ENCODE peak calls at places on chromosomes 16 and 17, in six cellular contexts. One of them, this sample, is unnamed.

GRCh38 chr17:17494499-17495447 is 1.4 kb downstream of the RASD1 start:
- DNase-seq in H1: no peak
- DNase-seq in transverse colon: peak
- DNase-seq in SK-N-MC: no peak
- DNase-seq in SK-N-SH: no peak
- DNase-seq in HepG2: no peak
- DNase-seq in this sample: peak

GRCh38 chr16:13397126-13397525 is 495.7 kb downstream of the SHISA9 start:
- DNase-seq in HepG2: no peak
- DNase-seq in SK-N-SH: no peak
- DNase-seq in transverse colon: no peak
- DNase-seq in H1: no peak
- DNase-seq in SK-N-MC: no peak
- DNase-seq in this sample: no peak

GRCh38 chr17:70110443-70110880 is 35.4 kb downstream of the KCNJ16 start:
- DNase-seq in SK-N-SH: no peak
- DNase-seq in transverse colon: no peak
- DNase-seq in SK-N-MC: no peak
- DNase-seq in HepG2: no peak
- DNase-seq in H1: no peak
- DNase-seq in this sample: no peak

GRCh38 chr16:73890524-73891500 is 405.8 kb upstream of the PSMD7 start:
- DNase-seq in SK-N-SH: no peak
- DNase-seq in SK-N-MC: no peak
- DNase-seq in transverse colon: peak
- DNase-seq in H1: peak
- DNase-seq in HepG2: no peak
- DNase-seq in this sample: no peak

GRCh38 chr16:54194008-54194731 is 92.4 kb downstream of the IRX3 start:
- DNase-seq in transverse colon: peak
- DNase-seq in SK-N-SH: no peak
- DNase-seq in SK-N-MC: no peak
- DNase-seq in HepG2: no peak
- DNase-seq in H1: no peak
- DNase-seq in this sample: peak

GRCh38 chr16:48637039-48637438 is 27.1 kb upstream of the N4BP1 start:
- DNase-seq in transverse colon: no peak
- DNase-seq in SK-N-MC: no peak
- DNase-seq in SK-N-SH: no peak
- DNase-seq in H1: no peak
- DNase-seq in HepG2: no peak
- DNase-seq in this sample: no peak

GRCh38 chr16:23901178-23902131 is 65.7 kb downstream of the PRKCB start:
- DNase-seq in SK-N-SH: no peak
- DNase-seq in SK-N-MC: peak
- DNase-seq in H1: no peak
- DNase-seq in transverse colon: no peak
- DNase-seq in HepG2: no peak
- DNase-seq in this sample: no peak

GRCh38 chr17:37527249-37527851 is 37.7 kb downstream of the DUSP14 start:
- DNase-seq in SK-N-SH: peak
- DNase-seq in HepG2: peak
- DNase-seq in transverse colon: no peak
- DNase-seq in H1: no peak
- DNase-seq in SK-N-MC: no peak
- DNase-seq in this sample: no peak

GRCh38 chr16:64269756-64270155 is 852.1 kb downstream of the CDH11 start:
- DNase-seq in SK-N-SH: no peak
- DNase-seq in H1: no peak
- DNase-seq in HepG2: no peak
- DNase-seq in transverse colon: no peak
- DNase-seq in SK-N-MC: no peak
- DNase-seq in this sample: no peak

GRCh38 chr17:38703742-38704644 is 1.1 kb upstream of the MLLT6 start:
- DNase-seq in HepG2: peak
- DNase-seq in transverse colon: peak
- DNase-seq in SK-N-MC: no peak
- DNase-seq in H1: peak
- DNase-seq in SK-N-SH: peak
- DNase-seq in this sample: peak

GRCh38 chr17:83144421-83145357 is 65.3 kb downstream of the METRNL start:
- DNase-seq in SK-N-SH: no peak
- DNase-seq in H1: no peak
- DNase-seq in SK-N-MC: peak
- DNase-seq in transverse colon: no peak
- DNase-seq in HepG2: no peak
- DNase-seq in this sample: peak

GRCh38 chr16:47779201-47780016 is 318.3 kb downstream of the PHKB start:
- DNase-seq in H1: no peak
- DNase-seq in SK-N-MC: no peak
- DNase-seq in SK-N-SH: no peak
- DNase-seq in HepG2: no peak
- DNase-seq in transverse colon: no peak
- DNase-seq in this sample: no peak

GRCh38 chr16:74774223-74775139 is at the start of gene FA2H:
- DNase-seq in HepG2: peak
- DNase-seq in transverse colon: peak
- DNase-seq in SK-N-MC: no peak
- DNase-seq in H1: peak
- DNase-seq in SK-N-SH: peak
- DNase-seq in this sample: peak

GRCh38 chr16:31253642-31254045 is 6.1 kb upstream of the ITGAM start:
- DNase-seq in transverse colon: peak
- DNase-seq in SK-N-MC: no peak
- DNase-seq in H1: no peak
- DNase-seq in SK-N-SH: no peak
- DNase-seq in HepG2: peak
- DNase-seq in this sample: no peak

GRCh38 chr17:82241926-82242697 is 13.3 kb downstream of the SLC16A3 start:
- DNase-seq in HepG2: peak
- DNase-seq in SK-N-MC: no peak
- DNase-seq in H1: no peak
- DNase-seq in SK-N-SH: peak
- DNase-seq in transverse colon: peak
- DNase-seq in this sample: no peak

GRCh38 chr16:88453621-88454314 is 688 bp downstream of the ZFPM1 start:
- DNase-seq in SK-N-SH: peak
- DNase-seq in transverse colon: no peak
- DNase-seq in SK-N-MC: no peak
- DNase-seq in HepG2: no peak
- DNase-seq in H1: no peak
- DNase-seq in this sample: no peak

GRCh38 chr16:88449267-88449561 is 3.9 kb upstream of the ZFPM1 start:
- DNase-seq in SK-N-SH: peak
- DNase-seq in HepG2: no peak
- DNase-seq in H1: no peak
- DNase-seq in SK-N-MC: no peak
- DNase-seq in transverse colon: peak
- DNase-seq in this sample: no peak

GRCh38 chr16:88452485-88453216 is 429 bp upstream of the ZFPM1 start:
- DNase-seq in SK-N-SH: peak
- DNase-seq in H1: peak
- DNase-seq in SK-N-MC: peak
- DNase-seq in transverse colon: peak
- DNase-seq in HepG2: peak
- DNase-seq in this sample: peak

GRCh38 chr16:88453217-88453531 is at the start of gene ZFPM1:
- DNase-seq in transverse colon: no peak
- DNase-seq in H1: no peak
- DNase-seq in HepG2: no peak
- DNase-seq in SK-N-SH: no peak
- DNase-seq in SK-N-MC: no peak
- DNase-seq in this sample: no peak

GRCh38 chr16:88451586-88452484 is 1.2 kb upstream of the ZFPM1 start:
- DNase-seq in H1: no peak
- DNase-seq in transverse colon: no peak
- DNase-seq in SK-N-MC: no peak
- DNase-seq in HepG2: peak
- DNase-seq in SK-N-SH: no peak
- DNase-seq in this sample: no peak
- H3K4me3 ChIP-seq in H1: peak
- H3K4me3 ChIP-seq in transverse colon: no peak
- H3K4me3 ChIP-seq in SK-N-MC: no peak
- H3K4me3 ChIP-seq in HepG2: no peak
- H3K4me3 ChIP-seq in SK-N-SH: peak
- H3K4me3 ChIP-seq in this sample: peak

GRCh38 chr17:29210879-29211278 is 30.7 kb upstream of the MYO18A start:
- DNase-seq in H1: no peak
- DNase-seq in transverse colon: no peak
- DNase-seq in HepG2: no peak
- DNase-seq in SK-N-SH: no peak
- DNase-seq in SK-N-MC: no peak
- DNase-seq in this sample: no peak

GRCh38 chr17:29212681-29213121 is 32.5 kb upstream of the MYO18A start:
- DNase-seq in transverse colon: no peak
- DNase-seq in SK-N-SH: no peak
- DNase-seq in SK-N-MC: no peak
- DNase-seq in HepG2: peak
- DNase-seq in H1: no peak
- DNase-seq in this sample: peak

GRCh38 chr17:29214215-29215146 is 32.2 kb upstream of the CRYBA1 start:
- DNase-seq in transverse colon: no peak
- DNase-seq in SK-N-MC: no peak
- DNase-seq in H1: no peak
- DNase-seq in HepG2: no peak
- DNase-seq in SK-N-SH: no peak
- DNase-seq in this sample: no peak

GRCh38 chr17:29215174-29215573 is 31.5 kb upstream of the CRYBA1 start:
- DNase-seq in SK-N-SH: no peak
- DNase-seq in HepG2: no peak
- DNase-seq in H1: no peak
- DNase-seq in transverse colon: no peak
- DNase-seq in SK-N-MC: no peak
- DNase-seq in this sample: no peak

DNA sequence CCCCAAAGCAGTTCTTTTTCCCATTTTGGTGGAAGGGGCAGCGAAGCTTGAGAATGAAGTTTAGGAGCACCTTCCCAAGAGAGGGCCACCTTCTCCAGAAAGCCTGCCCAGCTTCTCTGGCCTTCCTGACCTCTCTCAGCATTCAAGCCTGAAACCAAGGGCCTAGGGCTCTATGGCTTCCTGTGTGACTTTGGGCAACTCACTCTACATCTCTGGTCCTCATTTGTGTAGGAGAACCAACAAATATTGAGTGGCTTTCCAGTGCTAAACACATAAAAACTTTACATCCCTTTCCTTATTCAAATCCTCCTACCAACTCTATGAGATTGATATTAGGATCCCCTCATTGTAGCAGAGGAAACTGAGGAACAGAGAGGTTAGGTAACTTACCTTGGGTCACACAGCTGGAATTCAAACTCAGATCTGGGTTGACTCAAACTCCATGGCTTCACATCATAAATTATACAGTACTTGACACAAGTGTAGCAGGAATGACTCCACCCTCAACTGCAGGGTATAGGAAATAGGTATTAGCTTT is 32.0 kb upstream of the MYO18A start:
- DNase-seq in SK-N-MC: no peak
- DNase-seq in transverse colon: no peak
- DNase-seq in HepG2: no peak
- DNase-seq in H1: no peak
- DNase-seq in SK-N-SH: no peak
- DNase-seq in this sample: no peak
- H3K27ac ChIP-seq in SK-N-MC: no peak
- H3K27ac ChIP-seq in transverse colon: no peak
- H3K27ac ChIP-seq in HepG2: no peak
- H3K27ac ChIP-seq in H1: no peak
- H3K27ac ChIP-seq in SK-N-SH: no peak
- H3K27ac ChIP-seq in this sample: peak

DNA sequence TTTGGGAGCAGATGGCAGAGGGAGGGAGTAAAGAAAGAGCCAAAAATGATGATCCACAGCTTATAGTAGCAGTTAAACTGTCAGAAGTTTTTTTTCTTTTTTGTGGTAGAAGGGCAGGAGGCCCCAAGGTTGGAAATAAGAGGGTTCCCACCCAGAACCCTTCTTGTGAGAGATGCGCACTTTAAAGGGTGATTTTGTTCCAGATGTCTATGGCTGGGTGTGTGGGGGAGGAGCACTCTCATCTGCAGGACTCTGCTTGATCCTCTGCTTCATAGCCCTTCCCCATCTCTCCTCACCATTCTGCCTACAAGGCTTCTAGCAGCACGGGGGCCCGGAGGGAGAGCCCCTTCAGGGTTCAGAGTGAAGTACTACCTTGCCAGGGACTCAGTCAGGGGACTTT is 6.4 kb downstream of the ATXN1L start:
- DNase-seq in SK-N-MC: no peak
- DNase-seq in SK-N-SH: no peak
- DNase-seq in transverse colon: no peak
- DNase-seq in HepG2: no peak
- DNase-seq in H1: no peak
- DNase-seq in this sample: no peak
- TF ChIP-seq POLR2AphosphoS5 in SK-N-MC: no peak
- TF ChIP-seq POLR2AphosphoS5 in SK-N-SH: no peak
- TF ChIP-seq POLR2AphosphoS5 in transverse colon: no peak
- TF ChIP-seq POLR2AphosphoS5 in HepG2: no peak
- TF ChIP-seq POLR2AphosphoS5 in H1: no peak
- TF ChIP-seq POLR2AphosphoS5 in this sample: no peak

GRCh38 chr17:78922876-78923498 is 2.2 kb downstream of the TIMP2 start:
- DNase-seq in HepG2: no peak
- DNase-seq in SK-N-SH: no peak
- DNase-seq in transverse colon: no peak
- DNase-seq in H1: no peak
- DNase-seq in SK-N-MC: no peak
- DNase-seq in this sample: no peak
- H3K4me3 ChIP-seq in HepG2: no peak
- H3K4me3 ChIP-seq in SK-N-SH: peak
- H3K4me3 ChIP-seq in transverse colon: peak
- H3K4me3 ChIP-seq in H1: no peak
- H3K4me3 ChIP-seq in SK-N-MC: peak
- H3K4me3 ChIP-seq in this sample: peak

DNA sequence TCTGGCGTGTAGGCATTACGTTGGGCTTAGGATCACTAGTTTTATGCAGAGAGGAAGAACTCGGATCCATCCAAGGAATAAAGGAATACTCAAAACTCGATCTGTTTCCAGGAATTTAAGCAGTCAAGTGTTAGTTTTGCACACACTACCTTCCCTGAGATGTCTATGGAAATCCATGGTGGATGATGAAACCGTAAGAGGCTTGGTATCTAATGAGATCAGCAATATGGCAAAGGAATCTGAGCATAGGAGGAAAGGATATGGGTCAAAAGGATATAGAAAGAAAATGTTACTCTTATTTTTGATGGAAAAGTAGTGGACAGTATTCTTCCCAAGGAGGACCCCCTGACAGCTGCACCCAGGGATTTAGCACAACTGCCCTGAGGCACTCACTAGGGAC is 59.6 kb downstream of the SMG6 start:
- DNase-seq in SK-N-MC: no peak
- DNase-seq in H1: no peak
- DNase-seq in SK-N-SH: no peak
- DNase-seq in HepG2: no peak
- DNase-seq in transverse colon: no peak
- DNase-seq in this sample: no peak
- H3K27ac ChIP-seq in SK-N-MC: peak
- H3K27ac ChIP-seq in H1: no peak
- H3K27ac ChIP-seq in SK-N-SH: peak
- H3K27ac ChIP-seq in HepG2: no peak
- H3K27ac ChIP-seq in transverse colon: peak
- H3K27ac ChIP-seq in this sample: peak